ENCODE peak calls at places on chromosomes 12 and 14, in nine cellular contexts. D is K562, G is stomach, X is transverse colon, W is breast epithelium, K is SK-N-MC, I is Panc1, A is prostate gland, L is HCT116. O is an unnamed sample.

GRCh38 chr14:51004352-51004800 is 60.1 kb upstream of the PYGL start:
- DNase-seq in D (no peak), G (no peak), X (peak; percentile 38), W (no peak), K (no peak), I (no peak), A (no peak), L (no peak), O (no peak)

GRCh38 chr12:61504396-61505115 is 755.6 kb upstream of the USP15 start:
- DNase-seq in D (no peak), G (no peak), X (no peak), W (no peak), K (no peak), I (no peak), A (no peak), L (no peak), O (no peak)

GRCh38 chr14:45811155-45811554 is 558.2 kb upstream of the MIS18BP1 start:
- DNase-seq in D (no peak), G (no peak), X (no peak), W (no peak), K (no peak), I (no peak), A (no peak), L (no peak), O (no peak)

GRCh38 chr14:101734241-101734847 is 27.2 kb upstream of the PPP2R5C start:
- DNase-seq in D (no peak), G (no peak), X (no peak), W (no peak), K (no peak), I (no peak), A (no peak), L (no peak), O (no peak)

GRCh38 chr14:104680056-104680805 is 9.2 kb upstream of the INF2 start:
- DNase-seq in D (peak; percentile 36), G (peak; percentile 77), X (peak; percentile 54), W (no peak), K (no peak), I (no peak), A (no peak), L (no peak), O (peak; percentile 79)

GRCh38 chr12:106739815-106740552 is 34.5 kb upstream of the RIC8B start:
- DNase-seq in D (peak; percentile 63), G (no peak), X (peak; percentile 15), W (no peak), K (no peak), I (no peak), A (no peak), L (no peak), O (no peak)

GRCh38 chr14:76729953-76730505 is 31.2 kb upstream of the VASH1 start:
- DNase-seq in D (no peak), G (no peak), X (no peak), W (no peak), K (no peak), I (no peak), A (no peak), L (no peak), O (no peak)

GRCh38 chr12:1424674-1425395 is 169.5 kb downstream of the FBXL14 start:
- DNase-seq in D (no peak), G (no peak), X (no peak), W (no peak), K (no peak), I (no peak), A (no peak), L (no peak), O (no peak)

GRCh38 chr12:53006810-53007742 is 820 bp downstream of the EIF4B start:
- DNase-seq in D (peak; percentile 91), G (peak; percentile 75), X (peak; percentile 79), W (peak; percentile 69), K (no peak), I (peak; percentile 50), A (peak; percentile 71), L (peak; percentile 34), O (peak; percentile 70)

GRCh38 chr12:27436029-27436428 is 10.5 kb upstream of the SMCO2 start:
- DNase-seq in D (no peak), G (no peak), X (no peak), W (no peak), K (no peak), I (no peak), A (no peak), L (no peak), O (no peak)

GRCh38 chr12:61282790-61283575 is 977.2 kb upstream of the USP15 start:
- DNase-seq in D (no peak), G (no peak), X (no peak), W (no peak), K (no peak), I (no peak), A (no peak), L (no peak), O (no peak)

GRCh38 chr14:54515670-54516069 is 6.0 kb downstream of the CGRRF1 start:
- DNase-seq in D (no peak), G (no peak), X (no peak), W (no peak), K (no peak), I (no peak), A (no peak), L (no peak), O (no peak)

GRCh38 chr12:29242921-29243431 is 93.9 kb downstream of the FAR2 start:
- DNase-seq in D (no peak), G (no peak), X (no peak), W (no peak), K (no peak), I (no peak), A (no peak), L (no peak), O (no peak)

DNA sequence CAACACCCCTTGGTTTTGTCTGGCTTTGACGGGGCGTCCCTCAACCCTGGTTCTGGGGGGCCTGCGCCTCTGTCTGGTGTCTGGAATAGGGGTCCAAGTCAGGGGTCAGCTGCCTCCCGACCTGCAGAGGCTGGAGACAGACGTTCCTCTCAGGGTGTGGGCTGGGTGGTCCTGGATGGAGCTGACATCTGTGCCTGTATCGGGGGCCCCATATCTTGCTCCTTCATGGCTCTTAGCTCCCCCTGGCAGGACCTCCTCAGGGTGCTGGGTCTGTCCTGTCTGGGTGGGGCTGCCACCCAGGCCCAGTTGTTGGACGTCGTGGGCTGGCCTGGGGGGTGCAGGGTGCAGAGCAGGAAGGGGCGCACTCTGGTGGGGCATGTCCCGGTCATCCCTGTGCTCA is 374.8 kb downstream of the TMEM121 start:
- DNase-seq in D (peak; percentile 1), G (no peak), X (no peak), W (no peak), K (no peak), I (no peak), A (no peak), L (no peak), O (no peak)
- H3K9me3 ChIP-seq in D (no peaks in the 10 kb centered on the region), G (no peaks in the 10 kb centered on the region), X (no peaks in the 10 kb centered on the region), W (no peaks in the 10 kb centered on the region), K (no peaks in the 10 kb centered on the region), I (no peaks in the 10 kb centered on the region), A (no peaks in the 10 kb centered on the region), L (no peaks in the 10 kb centered on the region), O (no peaks in the 10 kb centered on the region)

GRCh38 chr12:125300249-125300648 is 235.0 kb downstream of the AACS start:
- DNase-seq in D (no peak), G (no peak), X (no peak), W (no peak), K (no peak), I (no peak), A (no peak), L (no peak), O (no peak)

GRCh38 chr12:125299840-125300239 is 234.6 kb downstream of the AACS start:
- DNase-seq in D (no peak), G (no peak), X (no peak), W (no peak), K (no peak), I (no peak), A (no peak), L (no peak), O (no peak)

GRCh38 chr12:125305221-125305620 is 240.0 kb downstream of the AACS start:
- DNase-seq in D (no peak), G (no peak), X (no peak), W (no peak), K (no peak), I (no peak), A (no peak), L (no peak), O (no peak)

DNA sequence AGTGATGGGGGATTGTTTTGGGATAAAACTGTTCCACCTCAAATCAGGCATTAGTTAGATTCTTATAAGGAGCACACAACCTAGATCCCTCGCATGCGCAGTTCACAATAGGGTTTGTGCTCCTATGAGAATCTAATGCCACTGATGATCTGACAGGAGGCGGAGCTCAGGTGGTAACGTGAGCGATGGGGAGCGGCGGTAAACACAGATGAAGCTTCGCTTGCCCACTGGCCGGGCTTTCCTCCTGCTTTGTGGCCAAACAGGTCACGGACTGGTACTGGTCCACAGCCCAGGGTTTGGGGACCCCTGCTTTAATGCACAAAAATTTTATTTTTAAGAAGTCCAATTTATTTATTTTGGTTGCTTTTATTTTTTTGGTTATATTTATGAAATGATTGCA is 238.8 kb downstream of the AACS start:
- DNase-seq in D (no peak), G (no peak), X (no peak), W (no peak), K (no peak), I (no peak), A (no peak), L (no peak), O (no peak)
- TF ChIP-seq POLR2AphosphoS5 in D (no peak), G (no peak), X (no peak), W (no peak), K (no peak), I (no peak), A (no peak), L (no peak), O (no peak)

GRCh38 chr12:4443616-4444015 is 2.0 kb downstream of the FGF6 start:
- DNase-seq in D (no peak), G (no peak), X (no peak), W (no peak), K (no peak), I (no peak), A (no peak), L (no peak), O (no peak)
- H3K9me3 ChIP-seq in D (no peaks in the 10 kb centered on the region), G (no peaks in the 10 kb centered on the region), X (no peaks in the 10 kb centered on the region), W (no peaks in the 10 kb centered on the region), K (no peaks in the 10 kb centered on the region), I (no peaks in the 10 kb centered on the region), A (no peaks in the 10 kb centered on the region), L (no peaks in the 10 kb centered on the region), O (no peaks in the 10 kb centered on the region)

GRCh38 chr14:100285021-100285912 is 21.0 kb downstream of the SLC25A29 start:
- DNase-seq in D (peak; percentile 93), G (peak; percentile 76), X (peak; percentile 77), W (peak; percentile 63), K (no peak), I (no peak), A (peak; percentile 39), L (no peak), O (peak; percentile 97)
- TF ChIP-seq POLR2AphosphoS5 in D (no peak), G (peak; percentile 3), X (peak; percentile 36), W (peak; percentile 15), K (peak; percentile 73), I (peak; percentile 55), A (no peak), L (peak; percentile 50), O (no peak)